ENCODE peak calls at places on chromosomes 13 and 19, in seven cellular contexts. C, D, K, M, U, I and O are unnamed samples.

GRCh38 chr13:72920097-72920496 is 138.2 kb downstream of the PIBF1 start:
- DNase-seq in K (no peak), U (peak), D (no peak), C (no peak), M (no peak), I (no peak), O (peak)

GRCh38 chr13:39835253-39835652 is 179.8 kb downstream of the COG6 start:
- DNase-seq in K (no peak), I (no peak), C (no peak), D (no peak), M (no peak), U (no peak), O (no peak)

GRCh38 chr19:342801-343421 is 1.7 kb downstream of the MIER2 start:
- DNase-seq in U (peak), D (peak), K (peak), C (no peak), M (peak), I (peak), O (peak)

GRCh38 chr19:18278521-18279265 is 2.7 kb downstream of the JUND start:
- DNase-seq in D (peak), K (no peak), M (no peak), C (no peak), U (no peak), I (no peak), O (no peak)

GRCh38 chr19:39867952-39868351 is 21.8 kb upstream of the FBL start:
- DNase-seq in U (no peak), K (no peak), C (no peak), I (no peak), D (no peak), M (no peak), O (no peak)

GRCh38 chr19:29671393-29672076 is 6.3 kb downstream of the PLEKHF1 start:
- DNase-seq in K (no peak), D (no peak), U (peak), I (no peak), C (no peak), M (no peak), O (peak)

GRCh38 chr13:24557121-24557520 is 44.5 kb upstream of the PARP4 start:
- DNase-seq in I (no peak), D (no peak), M (no peak), U (no peak), C (no peak), K (no peak), O (no peak)

GRCh38 chr13:66933994-66934393 is 296.1 kb downstream of the PCDH9 start:
- DNase-seq in U (peak), C (no peak), K (peak), D (no peak), M (no peak), I (peak), O (no peak)

GRCh38 chr13:41700790-41701310 is 243.5 kb downstream of the RGCC start:
- DNase-seq in M (no peak), I (no peak), D (no peak), K (peak), C (no peak), U (peak), O (no peak)

GRCh38 chr13:99971576-99972189 is at the start of gene ZIC5:
- DNase-seq in C (no peak), I (no peak), M (no peak), D (peak), U (no peak), K (no peak), O (no peak)

GRCh38 chr13:24119593-24120508 is 40.7 kb upstream of the SPATA13 start:
- DNase-seq in C (no peak), K (peak), U (no peak), M (no peak), D (no peak), I (no peak), O (no peak)

GRCh38 chr19:36060430-36060829 is 5.7 kb downstream of the WDR62 start:
- DNase-seq in D (no peak), U (peak), C (no peak), I (no peak), M (no peak), K (peak), O (no peak)

GRCh38 chr19:58328999-58329398 is 2.2 kb downstream of the ZSCAN22 start:
- DNase-seq in M (no peak), I (no peak), U (no peak), K (no peak), C (no peak), D (no peak), O (no peak)

GRCh38 chr13:44306401-44307192 is 67.0 kb upstream of the SERP2 start:
- DNase-seq in U (peak), K (peak), C (no peak), D (peak), M (no peak), I (peak), O (peak)

GRCh38 chr19:30783212-30783611 is 411.0 kb downstream of the ZNF536 start:
- DNase-seq in U (no peak), K (no peak), I (no peak), D (no peak), C (peak), M (no peak), O (no peak)

GRCh38 chr13:60267498-60268202 is 103.9 kb upstream of the DIAPH3 start:
- DNase-seq in D (peak), C (no peak), M (no peak), K (no peak), I (no peak), U (no peak), O (no peak)

GRCh38 chr19:53824134-53824611 is at the start of gene NLRP12:
- DNase-seq in D (no peak), I (no peak), K (no peak), C (no peak), U (no peak), M (peak), O (no peak)

GRCh38 chr19:58553799-58554493 is 959 bp downstream of the CHMP2A start:
- DNase-seq in D (no peak), K (no peak), M (no peak), C (no peak), I (no peak), U (no peak), O (peak)

GRCh38 chr13:51780099-51780498 is 23.9 kb downstream of the DHRS12 start:
- DNase-seq in U (no peak), C (no peak), D (no peak), M (no peak), I (no peak), K (no peak), O (no peak)

GRCh38 chr19:15008308-15008707 is 28.6 kb upstream of the SLC1A6 start:
- DNase-seq in D (no peak), M (no peak), U (no peak), I (no peak), K (no peak), C (no peak), O (no peak)

GRCh38 chr13:99572921-99573320 is 71.6 kb downstream of the TM9SF2 start:
- DNase-seq in U (no peak), M (no peak), I (peak), D (no peak), C (no peak), K (no peak), O (no peak)

GRCh38 chr19:28710278-28710677 is 502.7 kb downstream of the UQCRFS1 start:
- DNase-seq in K (peak), U (peak), I (peak), M (no peak), D (no peak), C (no peak), O (no peak)

DNA sequence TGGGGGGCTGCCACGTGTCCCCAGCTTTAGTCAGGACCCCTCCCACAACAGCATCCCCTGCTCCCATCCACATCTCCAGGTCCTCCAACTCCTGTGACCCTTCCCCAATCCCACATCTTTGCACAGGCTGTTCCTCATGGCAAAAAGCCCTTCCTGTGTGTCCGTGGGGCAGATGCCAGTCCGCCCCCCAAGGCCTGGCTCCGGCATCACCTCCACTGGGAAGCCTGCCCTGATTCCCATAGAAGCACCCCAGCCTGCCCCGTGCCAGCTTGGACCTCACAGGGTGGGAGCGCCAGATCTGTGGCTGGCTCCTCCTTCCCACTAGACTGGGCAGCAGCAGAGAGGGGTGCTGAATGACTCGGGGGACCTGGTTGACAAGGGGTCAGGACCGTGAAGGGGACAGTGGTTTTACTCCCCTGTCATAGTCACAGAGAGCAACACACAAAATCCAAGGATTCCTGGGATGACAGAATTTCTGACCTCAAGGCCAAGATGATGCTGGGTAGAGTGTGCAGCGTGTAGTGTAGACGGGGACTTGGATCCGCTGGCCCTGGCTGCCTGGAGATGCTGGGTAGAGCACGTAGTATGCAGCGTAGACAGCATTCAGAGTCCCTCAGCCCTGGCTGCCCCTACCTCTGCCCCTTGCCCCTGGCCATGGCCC is 13.3 kb downstream of the KLF2 start:
- DNase-seq in K (no peak), C (no peak), M (no peak), U (no peak), I (no peak), D (no peak), O (no peak)
- H3K4me3 ChIP-seq in K (no peak), C (no peak), M (no peak), U (no peak), I (no peak), D (no peak), O (no peak)

GRCh38 chr19:49064768-49065611 is at the start of gene NTF4:
- DNase-seq in I (no peak), D (peak), C (no peak), U (peak), K (no peak), M (no peak), O (no peak)
- H3K4me3 ChIP-seq in I (peak), D (peak), C (peak), U (peak), K (peak), M (no peak), O (peak)

DNA sequence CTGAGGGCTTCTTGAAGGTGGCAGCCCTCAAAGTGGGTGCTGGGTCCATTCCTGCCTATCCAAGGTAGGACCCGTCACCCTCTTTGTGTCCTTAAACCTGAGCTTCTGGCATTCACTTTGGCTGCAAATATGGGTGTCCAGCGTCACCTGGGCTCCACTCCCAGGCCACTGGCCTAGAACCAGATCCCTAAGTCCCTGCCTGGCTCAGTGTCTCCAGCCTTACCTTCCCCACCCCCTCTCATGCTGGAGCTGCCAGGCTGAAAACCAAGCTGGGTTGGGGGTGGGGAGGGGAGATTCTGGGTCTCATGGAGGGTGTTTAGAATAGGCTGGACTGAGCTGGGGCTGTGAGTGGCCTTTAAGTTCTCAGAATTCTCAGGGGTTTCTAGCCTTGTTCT is 12.4 kb downstream of the PDE4A start:
- DNase-seq in C (no peak), U (no peak), M (no peak), D (no peak), I (no peak), K (no peak), O (no peak)
- H3K4me3 ChIP-seq in C (peak), U (no peak), M (no peak), D (no peak), I (no peak), K (peak), O (peak)

GRCh38 chr19:6999938-7000732 is 21.1 kb downstream of the MBD3L2B start:
- DNase-seq in M (no peak), U (no peak), K (no peak), I (no peak), C (no peak), D (no peak), O (no peak)

GRCh38 chr19:6995054-6995453 is 26.2 kb downstream of the MBD3L2B start:
- DNase-seq in C (no peak), I (no peak), U (no peak), M (no peak), D (no peak), K (no peak), O (no peak)

GRCh38 chr19:6996810-6997209 is 24.4 kb downstream of the MBD3L2B start:
- DNase-seq in M (no peak), U (no peak), K (no peak), C (no peak), D (no peak), I (no peak), O (no peak)

GRCh38 chr19:7000816-7001215 is 20.4 kb downstream of the MBD3L2B start:
- DNase-seq in C (no peak), I (no peak), D (no peak), M (no peak), U (no peak), K (no peak), O (no peak)

GRCh38 chr19:6997679-6998445 is 23.4 kb downstream of the MBD3L2B start:
- DNase-seq in C (no peak), M (no peak), I (no peak), D (no peak), U (peak), K (no peak), O (no peak)
- H3K4me3 ChIP-seq in C (no peak), M (no peak), I (no peak), D (no peak), U (no peak), K (no peak), O (no peak)

DNA sequence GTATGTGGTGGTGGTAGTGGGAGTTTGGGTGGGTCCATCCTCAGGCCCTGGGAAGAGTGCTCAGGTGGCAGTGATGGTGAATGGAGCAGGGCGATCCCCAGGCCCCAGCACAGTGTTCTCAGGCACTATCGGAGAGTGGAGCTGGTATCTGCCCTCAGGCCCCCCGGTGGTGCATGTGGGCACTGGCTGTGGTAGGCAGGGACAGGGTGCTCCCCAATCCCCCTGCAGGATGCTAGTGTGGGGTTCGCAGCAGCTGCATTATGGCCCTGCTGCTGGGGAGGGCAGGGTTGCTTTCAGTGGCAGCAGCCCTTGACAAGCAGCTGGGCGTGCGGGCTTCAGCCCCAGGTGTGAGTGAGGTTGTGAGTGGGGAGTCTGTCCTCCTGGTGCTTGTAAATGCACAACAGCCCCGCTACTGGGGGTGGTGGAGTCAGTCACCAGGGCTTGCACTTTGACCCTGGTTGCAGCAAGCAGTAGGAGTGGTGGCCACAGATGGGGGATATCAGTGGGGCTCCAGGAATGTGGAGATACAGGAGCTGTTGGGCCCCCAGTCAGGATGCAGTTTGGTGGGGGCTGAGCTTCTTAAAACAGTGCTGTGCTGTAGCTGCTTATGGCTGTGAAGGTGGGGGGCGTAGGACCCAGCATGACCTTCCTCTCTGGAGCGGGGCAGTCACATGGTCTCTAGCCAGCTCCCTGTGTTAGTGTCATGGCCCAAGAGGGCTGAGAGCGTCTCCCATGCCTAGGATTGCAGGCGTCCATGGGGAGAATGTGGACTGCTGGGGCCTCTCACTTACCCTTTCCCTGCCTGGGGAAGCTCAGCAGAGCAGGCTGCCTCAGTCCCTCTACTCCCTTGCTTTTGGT is 38.7 kb upstream of the ARHGEF7 start:
- DNase-seq in M (no peak), K (no peak), C (no peak), U (no peak), I (no peak), D (no peak), O (no peak)
- H3K4me3 ChIP-seq in M (no peak), K (no peak), C (no peak), U (no peak), I (no peak), D (no peak), O (no peak)

GRCh38 chr19:42423462-42424344 is 3.5 kb downstream of the LIPE start:
- DNase-seq in K (peak), U (peak), M (peak), C (peak), D (peak), I (peak), O (peak)

GRCh38 chr19:42422576-42423461 is 4.4 kb downstream of the LIPE start:
- DNase-seq in U (peak), I (no peak), D (peak), K (no peak), M (no peak), C (no peak), O (peak)

GRCh38 chr19:42422092-42422575 is 5.1 kb downstream of the LIPE start:
- DNase-seq in D (no peak), M (no peak), C (no peak), U (no peak), K (no peak), I (no peak), O (no peak)

GRCh38 chr19:42424712-42425131 is 2.5 kb downstream of the LIPE start:
- DNase-seq in C (no peak), U (no peak), I (no peak), D (no peak), K (no peak), M (no peak), O (peak)

DNA sequence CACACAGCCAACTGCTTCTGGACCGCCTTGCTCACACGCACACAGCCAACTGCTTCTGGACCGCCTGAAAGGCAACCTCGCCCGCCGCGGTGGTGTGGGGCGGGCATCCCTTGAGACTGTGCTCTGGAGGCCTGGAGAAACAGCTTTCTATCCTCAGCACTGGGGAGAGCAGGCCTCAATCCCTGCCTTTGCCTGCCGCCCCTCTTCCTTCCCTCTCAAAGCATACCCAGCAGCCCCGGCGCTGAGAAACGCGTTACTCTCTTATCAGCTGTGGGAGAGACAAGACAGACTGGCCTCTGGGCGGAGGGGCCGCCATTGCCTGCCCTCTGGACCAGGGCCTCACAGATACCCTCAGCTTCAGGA is 2.9 kb downstream of the LIPE start:
- DNase-seq in D (no peak), U (no peak), M (no peak), I (no peak), C (no peak), K (no peak), O (no peak)
- H3K4me3 ChIP-seq in D (no peak), U (no peak), M (no peak), I (no peak), C (peak), K (peak), O (peak)

GRCh38 chr19:4636151-4636717 is 3.1 kb upstream of the TNFAIP8L1 start:
- DNase-seq in K (no peak), U (peak), I (no peak), M (no peak), D (peak), C (no peak), O (no peak)
- H3K4me3 ChIP-seq in K (peak), U (no peak), I (peak), M (peak), D (peak), C (peak), O (peak)

GRCh38 chr19:3455393-3455955 is 24.9 kb downstream of the SMIM24 start:
- DNase-seq in U (no peak), M (no peak), K (no peak), D (no peak), C (no peak), I (no peak), O (no peak)
- H3K4me3 ChIP-seq in U (no peak), M (no peak), K (no peak), D (no peak), C (no peak), I (no peak), O (no peak)

DNA sequence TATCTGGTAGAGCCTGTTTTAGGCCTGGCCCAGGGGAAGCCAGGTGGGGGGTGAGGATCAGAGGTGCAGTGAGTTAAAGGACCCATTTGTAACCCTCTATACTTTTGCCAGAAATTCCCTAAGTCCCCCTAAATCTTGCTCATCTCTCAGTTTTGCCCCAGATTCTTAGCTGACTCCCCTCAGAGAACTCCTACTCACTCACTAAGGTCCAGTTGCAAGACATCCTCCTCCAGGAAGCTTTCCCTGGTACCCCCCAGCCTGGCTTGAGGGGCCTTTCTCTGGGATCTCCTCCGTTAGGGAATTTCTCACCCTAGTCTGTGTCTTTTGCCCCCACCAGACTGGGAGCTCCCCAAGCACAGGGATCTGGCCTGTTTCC is 1.9 kb downstream of the TSKS start:
- DNase-seq in C (no peak), M (no peak), U (no peak), D (no peak), I (no peak), K (no peak), O (no peak)
- H3K4me3 ChIP-seq in C (no peak), M (no peak), U (no peak), D (no peak), I (no peak), K (no peak), O (no peak)

DNA sequence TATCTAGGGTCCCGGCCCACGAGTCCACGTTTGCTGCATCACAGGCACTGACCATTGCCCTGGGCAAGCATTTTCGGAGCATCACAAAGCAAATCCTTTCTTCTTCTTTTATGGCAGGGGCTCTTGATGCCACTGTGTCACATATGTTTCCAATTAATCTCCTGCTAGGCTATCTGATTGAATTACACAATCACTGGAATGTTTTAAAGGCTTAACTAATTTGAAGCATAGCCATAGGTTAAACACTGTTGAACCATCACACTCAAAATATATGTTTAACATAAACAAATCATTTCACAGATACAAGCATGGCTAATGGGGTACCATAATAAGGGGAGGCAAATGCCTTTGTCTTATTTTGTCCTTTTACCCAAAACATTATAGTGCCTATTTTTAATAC is 338.3 kb downstream of the POU4F1 start:
- DNase-seq in D (no peak), C (no peak), U (no peak), M (no peak), I (no peak), K (no peak), O (no peak)
- H3K4me3 ChIP-seq in D (no peak), C (no peak), U (no peak), M (no peak), I (no peak), K (no peak), O (no peak)